ENCODE peak calls at places on chromosomes 2 and 18, in seven cellular contexts. C is T-helper 2 cell, P is hepatocyte, D is DMS 273 treated with DMSO at 0.1 percent for 48 hours, T is amygdala, W is nephron progenitor cell, I is neural crest cell. X is an unnamed sample.

GRCh38 chr2:40173276-40173675 is 278.6 kb downstream of the SLC8A1 start:
- DNase-seq in C (no peak), P (no peak), D (no peak), T (no peak), W (no peak), I (no peak), X (no peak)

GRCh38 chr2:108612153-108612513 is 77.9 kb downstream of the LIMS1 start:
- DNase-seq in C (peak), P (no peak), D (no peak), T (no peak), W (no peak), I (no peak), X (no peak)

GRCh38 chr2:104867351-104868080 is 13.6 kb downstream of the POU3F3 start:
- DNase-seq in C (no peak), P (no peak), D (no peak), T (no peak), W (peak), I (no peak), X (no peak)

GRCh38 chr18:51390695-51391094 is 193.2 kb upstream of the MEX3C start:
- DNase-seq in C (no peak), P (no peak), D (no peak), T (no peak), W (no peak), I (no peak), X (no peak)

GRCh38 chr2:233798335-233799086 is 20.4 kb downstream of the MROH2A start:
- DNase-seq in C (no peak), P (no peak), D (no peak), T (no peak), W (no peak), I (no peak), X (no peak)

GRCh38 chr18:58005885-58006523 is 38.0 kb upstream of the NEDD4L start:
- DNase-seq in C (no peak), P (no peak), D (no peak), T (no peak), W (no peak), I (no peak), X (no peak)

GRCh38 chr2:123245156-123245555 is 779.9 kb upstream of the CNTNAP5 start:
- DNase-seq in C (no peak), P (no peak), D (no peak), T (no peak), W (no peak), I (no peak), X (no peak)

GRCh38 chr2:236848467-236848866 is 237.2 kb upstream of the COPS8 start:
- DNase-seq in C (no peak), P (no peak), D (no peak), T (no peak), W (no peak), I (no peak), X (no peak)

GRCh38 chr2:200585730-200586643 is at the start of gene AOX1:
- DNase-seq in C (no peak), P (peak), D (peak), T (no peak), W (peak), I (peak), X (no peak)

GRCh38 chr2:20351555-20352229 is 1.0 kb upstream of the PUM2 start:
- DNase-seq in C (no peak), P (peak), D (no peak), T (no peak), W (no peak), I (no peak), X (no peak)

GRCh38 chr18:80137137-80137536 is 28.1 kb downstream of the ADNP2 start:
- DNase-seq in C (no peak), P (no peak), D (no peak), T (no peak), W (no peak), I (no peak), X (no peak)

GRCh38 chr2:60002158-60002867 is 551.1 kb downstream of the BCL11A start:
- DNase-seq in C (no peak), P (no peak), D (no peak), T (no peak), W (peak), I (no peak), X (no peak)

GRCh38 chr18:36330435-36331049 is 33.0 kb downstream of the FHOD3 start:
- DNase-seq in C (no peak), P (no peak), D (no peak), T (no peak), W (no peak), I (no peak), X (no peak)

GRCh38 chr2:128276878-128277675 is 41.6 kb downstream of the HS6ST1 start:
- DNase-seq in C (no peak), P (no peak), D (no peak), T (no peak), W (no peak), I (no peak), X (no peak)

GRCh38 chr2:96800762-96801463 is 15.2 kb upstream of the CNNM3 start:
- DNase-seq in C (peak), P (peak), D (no peak), T (no peak), W (peak), I (peak), X (peak)

GRCh38 chr2:102703748-102704147 is 58.1 kb upstream of the TMEM182 start:
- DNase-seq in C (no peak), P (peak), D (no peak), T (no peak), W (no peak), I (no peak), X (peak)

GRCh38 chr18:63096327-63096874 is 223.2 kb downstream of the BCL2 start:
- DNase-seq in C (no peak), P (no peak), D (no peak), T (no peak), W (no peak), I (no peak), X (no peak)

GRCh38 chr2:12718662-12719399 is 2.1 kb downstream of the TRIB2 start:
- DNase-seq in C (no peak), P (peak), D (no peak), T (no peak), W (peak), I (no peak), X (no peak)

GRCh38 chr2:232174662-232175061 is 203.9 kb upstream of the ALPP start:
- DNase-seq in C (no peak), P (no peak), D (no peak), T (no peak), W (no peak), I (no peak), X (no peak)

GRCh38 chr2:171318463-171318934 is 115.3 kb downstream of the METTL8 start:
- DNase-seq in C (no peak), P (no peak), D (no peak), T (peak), W (peak), I (peak), X (no peak)

X was measured in HEK293T.